ENCODE peak calls at places on chromosomes 6 and 20, in seven cellular contexts. O is right lobe of liver, B is choroid plexus epithelial cell, V is endothelial cell, S is body of pancreas, W is AG10803, C is type B pancreatic cell. R is an unnamed sample.

GRCh38 chr6:82227770-82228169 is 19.8 kb downstream of the IBTK start:
- DNase-seq in O (no peak), B (no peak), V (no peak), S (no peak), W (no peak), C (no peak), R (no peak)

GRCh38 chr20:4493386-4493785 is 228.3 kb upstream of the PRND start:
- DNase-seq in O (no peak), B (no peak), V (no peak), S (no peak), W (no peak), C (no peak), R (no peak)

GRCh38 chr6:78598966-78599365 is 268.4 kb upstream of the IRAK1BP1 start:
- DNase-seq in O (no peak), B (peak), V (no peak), S (no peak), W (peak), C (no peak), R (no peak)

GRCh38 chr6:89985744-89986493 is 91.7 kb downstream of the GJA10 start:
- DNase-seq in O (no peak), B (peak), V (no peak), S (no peak), W (peak), C (no peak), R (no peak)

GRCh38 chr6:8215631-8216030 is 113.3 kb upstream of the EEF1E1 start:
- DNase-seq in O (no peak), B (peak), V (no peak), S (no peak), W (peak), C (no peak), R (no peak)

GRCh38 chr20:63288581-63289251 is 4.3 kb upstream of the COL20A1 start:
- DNase-seq in O (no peak), B (no peak), V (no peak), S (peak), W (no peak), C (no peak), R (no peak)

GRCh38 chr6:137827977-137828815 is 38.9 kb upstream of the TNFAIP3 start:
- DNase-seq in O (no peak), B (no peak), V (no peak), S (no peak), W (no peak), C (no peak), R (no peak)

GRCh38 chr6:148831064-148831463 is 84.2 kb downstream of the UST start:
- DNase-seq in O (no peak), B (no peak), V (no peak), S (no peak), W (no peak), C (no peak), R (no peak)

GRCh38 chr6:135186255-135186654 is 5.1 kb downstream of the MYB start:
- DNase-seq in O (no peak), B (no peak), V (no peak), S (no peak), W (no peak), C (no peak), R (no peak)

GRCh38 chr6:135191508-135192255 is 10.6 kb downstream of the MYB start:
- DNase-seq in O (no peak), B (no peak), V (no peak), S (no peak), W (no peak), C (no peak), R (no peak)

GRCh38 chr6:135189344-135189743 is 8.2 kb downstream of the MYB start:
- DNase-seq in O (no peak), B (no peak), V (no peak), S (no peak), W (no peak), C (no peak), R (no peak)

GRCh38 chr6:135187372-135187771 is 6.3 kb downstream of the MYB start:
- DNase-seq in O (no peak), B (no peak), V (no peak), S (no peak), W (no peak), C (no peak), R (no peak)

DNA sequence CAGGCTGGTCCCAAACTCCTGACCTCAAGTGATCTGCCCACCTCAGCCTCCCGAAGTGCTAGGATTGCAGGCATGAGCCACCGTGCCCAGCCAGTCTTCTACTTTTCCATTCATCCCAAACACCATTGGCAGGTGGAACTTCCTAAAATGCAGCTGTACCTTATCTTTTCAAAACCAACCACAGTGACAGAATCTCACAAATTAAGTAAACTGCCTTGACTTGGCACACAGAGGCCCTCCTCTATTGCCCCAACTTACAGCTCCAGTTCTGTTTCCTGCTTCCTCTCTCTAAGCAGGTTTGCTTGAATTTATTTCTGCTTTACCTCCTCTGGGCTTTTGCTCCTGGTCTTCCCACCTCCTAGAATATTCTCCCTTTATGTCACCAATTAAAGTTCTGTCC is 7.6 kb downstream of the MYB start:
- DNase-seq in O (no peak), B (no peak), V (no peak), S (no peak), W (no peak), C (no peak), R (no peak)
- TF ChIP-seq CTCF in O (no peak), B (no peak), V (no peak), S (no peak), W (no peak), C (no peak), R (no peak)

DNA sequence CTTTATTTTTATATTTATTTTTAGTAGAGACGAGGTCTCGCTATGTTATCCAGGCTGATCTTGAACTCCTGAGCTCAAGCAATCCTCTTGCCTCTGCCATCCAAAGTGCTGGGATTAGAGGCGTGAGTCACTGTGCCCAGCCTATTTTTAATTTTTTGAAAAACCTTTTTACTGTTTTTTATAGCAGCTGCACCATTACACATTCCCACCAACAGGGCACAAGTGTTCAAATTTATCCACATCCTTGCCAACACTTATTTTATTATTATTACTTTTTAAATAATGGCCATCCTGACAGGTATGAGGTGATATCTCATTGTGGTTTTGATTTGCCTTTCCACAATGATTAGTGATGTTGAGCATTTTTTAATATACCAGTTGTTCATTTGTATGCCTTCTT is 42.5 kb downstream of the PACSIN1 start:
- DNase-seq in O (peak), B (no peak), V (no peak), S (no peak), W (no peak), C (no peak), R (no peak)
- TF ChIP-seq CTCF in O (no peak), B (peak), V (peak), S (no peak), W (no peak), C (peak), R (peak)

DNA sequence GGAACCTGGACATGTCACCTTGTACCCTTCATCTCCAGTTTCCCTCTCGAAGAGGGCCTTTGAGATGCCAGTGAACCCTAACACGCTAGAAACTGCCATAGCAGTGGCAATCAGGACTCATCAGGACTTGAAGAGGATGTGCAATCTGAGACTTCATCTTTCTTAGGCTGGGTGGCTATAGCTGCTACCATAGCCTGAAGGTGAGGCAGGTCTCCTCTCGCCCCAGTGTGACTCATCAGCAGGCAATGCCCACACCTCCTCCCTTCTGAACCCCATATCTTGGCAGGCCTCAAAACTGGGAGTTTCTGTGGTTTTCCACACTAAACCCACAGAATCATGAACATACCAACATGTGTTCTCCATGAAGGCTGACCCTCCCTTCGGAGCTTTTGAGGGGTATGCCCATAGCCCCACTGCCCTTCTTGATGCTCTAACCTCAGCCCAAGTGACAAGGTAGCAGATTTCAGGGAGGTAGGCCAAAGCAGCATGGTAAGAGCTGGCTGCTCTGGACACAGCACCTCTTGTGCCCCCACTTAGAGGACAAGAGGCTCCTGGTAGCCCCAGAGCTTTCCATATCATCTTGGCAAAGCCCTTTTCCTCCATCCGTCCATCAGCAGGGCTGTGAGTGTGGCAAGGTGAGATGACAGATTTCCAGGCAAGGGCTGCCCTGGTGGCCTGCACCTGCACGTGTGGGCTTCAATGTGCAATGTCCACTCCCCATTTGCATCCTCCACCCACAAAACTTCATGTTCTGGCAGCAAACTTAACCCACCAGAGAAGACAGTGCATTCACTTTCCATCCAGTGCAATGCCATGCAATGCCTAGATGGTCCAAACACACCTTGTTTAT is 2.6 kb downstream of the BLCAP start:
- DNase-seq in O (no peak), B (no peak), V (no peak), S (no peak), W (peak), C (no peak), R (no peak)
- TF ChIP-seq CTCF in O (no peak), B (no peak), V (no peak), S (no peak), W (no peak), C (no peak), R (no peak)

GRCh38 chr20:51382111-51382985 is 160.2 kb downstream of the NFATC2 start:
- DNase-seq in O (no peak), B (no peak), V (no peak), S (no peak), W (no peak), C (no peak), R (no peak)

GRCh38 chr20:51382986-51383821 is 159.3 kb downstream of the NFATC2 start:
- DNase-seq in O (no peak), B (no peak), V (no peak), S (peak), W (peak), C (no peak), R (no peak)

GRCh38 chr20:51379601-51380341 is 162.7 kb downstream of the NFATC2 start:
- DNase-seq in O (no peak), B (no peak), V (no peak), S (no peak), W (no peak), C (no peak), R (no peak)

GRCh38 chr20:51380401-51381385 is 161.8 kb downstream of the NFATC2 start:
- DNase-seq in O (no peak), B (peak), V (no peak), S (no peak), W (no peak), C (no peak), R (no peak)

GRCh38 chr20:51381557-51381956 is 161.0 kb downstream of the NFATC2 start:
- DNase-seq in O (no peak), B (no peak), V (no peak), S (no peak), W (no peak), C (no peak), R (no peak)
- TF ChIP-seq CTCF in O (no peak), B (peak), V (no peak), S (no peak), W (no peak), C (no peak), R (peak)

GRCh38 chr6:128517124-128517523 is 3.3 kb downstream of the PTPRK start:
- DNase-seq in O (no peak), B (no peak), V (no peak), S (no peak), W (no peak), C (no peak), R (no peak)

GRCh38 chr6:128518531-128519131 is 1.8 kb downstream of the PTPRK start:
- DNase-seq in O (no peak), B (no peak), V (no peak), S (no peak), W (peak), C (no peak), R (no peak)

GRCh38 chr6:128515550-128516513 is 4.6 kb downstream of the PTPRK start:
- DNase-seq in O (no peak), B (peak), V (no peak), S (no peak), W (peak), C (no peak), R (no peak)

GRCh38 chr6:128513878-128514277 is 6.5 kb downstream of the PTPRK start:
- DNase-seq in O (no peak), B (no peak), V (no peak), S (peak), W (no peak), C (no peak), R (no peak)

DNA sequence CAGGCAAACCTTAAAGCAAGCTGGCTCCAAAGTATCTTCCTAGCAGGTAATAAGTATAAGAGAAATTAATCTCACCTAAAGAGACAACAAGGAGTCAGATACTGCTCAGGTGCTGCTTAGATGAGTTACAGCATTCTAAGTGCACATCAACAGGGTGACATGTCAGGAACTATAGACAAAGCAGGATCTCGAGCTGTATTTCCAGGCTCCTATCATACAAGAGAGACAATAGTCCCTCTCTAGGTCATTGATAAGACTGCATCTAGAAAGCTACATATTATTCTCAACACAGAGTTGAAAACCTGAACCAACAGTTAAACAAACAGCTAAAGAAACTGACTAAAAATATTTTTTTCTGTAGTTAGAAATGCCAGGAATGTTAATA is 3.9 kb downstream of the PTPRK start:
- DNase-seq in O (no peak), B (peak), V (no peak), S (no peak), W (peak), C (no peak), R (no peak)
- TF ChIP-seq CTCF in O (peak), B (peak), V (peak), S (peak), W (peak), C (peak), R (peak)

GRCh38 chr6:14664112-14664592 is 546.6 kb downstream of the CD83 start:
- DNase-seq in O (no peak), B (peak), V (no peak), S (no peak), W (no peak), C (no peak), R (no peak)
- TF ChIP-seq CTCF in O (no peak), B (no peak), V (no peak), S (no peak), W (no peak), C (no peak), R (no peak)

GRCh38 chr6:74585779-74586178 is 620.1 kb downstream of the COL12A1 start:
- DNase-seq in O (no peak), B (peak), V (no peak), S (no peak), W (peak), C (no peak), R (no peak)
- TF ChIP-seq CTCF in O (no peak), B (no peak), V (no peak), S (no peak), W (no peak), C (no peak), R (no peak)

R was measured in chondrocyte.